ENCODE peak calls at places on chromosomes 13 and 19, in nine cellular contexts. N is fibroblast of lung, Z is lower lobe of right lung, F is dorsolateral prefrontal cortex, T is IMR-90, Q is neuronal stem cell, E is heart right ventricle, P is HCT116, V is RWPE1. S is an unnamed sample.
A peak's percentile ranks its signal among the peaks of the same experiment; 100 is the strongest.

GRCh38 chr19:52028027-52028779 is at the start of gene ZNF614:
- DNase-seq in N (peak; percentile 90), E (peak; percentile 86), Z (peak; percentile 92), T (peak; percentile 86), F (peak; percentile 90), P (peak; percentile 54), V (peak; percentile 82), Q (peak; percentile 79), S (peak; percentile 83)

GRCh38 chr19:39390460-39390758 is 497 bp downstream of the PAF1 start:
- DNase-seq in V (peak; percentile 86), Z (no peak), Q (no peak), T (no peak), E (no peak), N (peak; percentile 9), F (no peak), P (peak; percentile 84), S (peak; percentile 52)

GRCh38 chr13:24145231-24145630 is 15.3 kb upstream of the SPATA13 start:
- DNase-seq in P (no peak), F (no peak), T (no peak), E (no peak), Z (no peak), Q (no peak), V (no peak), N (no peak), S (no peak)

GRCh38 chr13:113411216-113412023 is 41.9 kb downstream of the ADPRHL1 start:
- DNase-seq in Z (peak; percentile 37), F (no peak), Q (no peak), T (peak; percentile 99), P (peak; percentile 84), N (peak; percentile 97), V (peak; percentile 27), E (peak; percentile 75), S (peak; percentile 97)

GRCh38 chr13:33471182-33471581 is 185.6 kb upstream of the STARD13 start:
- DNase-seq in Q (no peak), P (no peak), T (peak; percentile 69), Z (no peak), V (no peak), F (no peak), N (no peak), E (no peak), S (no peak)

GRCh38 chr13:24112791-24113190 is 47.7 kb upstream of the SPATA13 start:
- DNase-seq in T (peak; percentile 48), P (no peak), Q (no peak), Z (no peak), N (no peak), V (no peak), E (no peak), F (no peak), S (peak; percentile 67)

GRCh38 chr19:30029721-30030510 is 87.9 kb downstream of the URI1 start:
- DNase-seq in V (peak; percentile 32), E (no peak), Z (no peak), F (no peak), Q (no peak), P (peak; percentile 2), N (peak; percentile 4), T (peak; percentile 56), S (peak; percentile 86)

GRCh38 chr13:38688674-38689073 is 1.8 kb downstream of the FREM2 start:
- DNase-seq in E (no peak), P (no peak), Z (no peak), N (no peak), Q (no peak), F (no peak), V (no peak), T (no peak), S (no peak)

GRCh38 chr13:94712287-94712811 is at the start of gene SOX21:
- DNase-seq in V (no peak), P (no peak), E (no peak), Q (no peak), T (no peak), N (peak; percentile 39), F (no peak), Z (no peak), S (no peak)

GRCh38 chr13:27783111-27783510 is 9.2 kb upstream of the GSX1 start:
- DNase-seq in Q (no peak), V (peak; percentile 15), N (peak; percentile 19), F (peak; percentile 54), T (peak; percentile 8), E (no peak), Z (no peak), P (no peak), S (no peak)

GRCh38 chr19:49473868-49474544 is at the start of gene FLT3LG:
- DNase-seq in V (peak; percentile 81), Z (peak; percentile 86), P (no peak), F (peak; percentile 46), E (peak; percentile 82), T (peak; percentile 69), N (peak; percentile 78), Q (no peak), S (no peak)

GRCh38 chr13:112692104-112692503 is 2.3 kb downstream of the ATP11A start:
- DNase-seq in N (no peak), Q (no peak), Z (no peak), T (no peak), V (no peak), P (no peak), E (no peak), F (no peak), S (no peak)

DNA sequence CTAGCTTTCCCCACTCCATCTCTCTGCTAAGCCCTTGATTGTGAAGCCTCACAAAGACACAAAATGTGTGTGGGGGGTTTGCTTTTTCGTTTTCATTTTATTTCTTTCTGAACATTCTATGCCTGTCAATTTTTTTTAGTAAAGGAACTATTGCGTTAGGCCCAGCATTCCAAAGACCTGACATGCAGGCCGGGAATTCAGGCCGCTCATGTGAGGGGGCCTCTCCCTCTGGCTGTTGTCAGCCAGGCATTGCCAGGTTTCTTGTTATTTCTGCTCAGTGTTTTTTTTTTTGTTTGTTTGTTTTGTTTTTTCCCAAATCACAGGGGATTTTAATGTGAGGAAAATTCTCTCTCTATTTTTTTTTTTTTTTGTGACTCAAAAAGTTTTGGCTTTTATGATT is 10.3 kb upstream of the MEDAG start:
- DNase-seq in P (no peak), T (peak; percentile 92), Z (no peak), Q (no peak), N (peak; percentile 91), V (peak; percentile 56), E (peak; percentile 36), F (no peak), S (peak; percentile 88)
- H3K27ac ChIP-seq in P (no peak overlapping the region), T (peak overlapping the region; percentile 98), Z (no peak overlapping the region), Q (no peak overlapping the region), N (peak overlapping the region; percentile 86), V (no peak overlapping the region), E (no peak overlapping the region), F (no peak overlapping the region), S (peak overlapping the region; percentile 86)

GRCh38 chr13:99982741-99983400 is 1.3 kb downstream of the ZIC2 start:
- DNase-seq in P (no peak), F (no peak), E (no peak), Z (no peak), V (no peak), T (no peak), N (no peak), Q (no peak), S (no peak)

GRCh38 chr13:99984463-99985242 is 3.1 kb downstream of the ZIC2 start:
- DNase-seq in Q (no peak), Z (no peak), F (no peak), N (no peak), V (no peak), T (no peak), E (no peak), P (no peak), S (no peak)

GRCh38 chr13:99984134-99984462 is 2.5 kb downstream of the ZIC2 start:
- DNase-seq in T (no peak), Z (no peak), F (no peak), Q (no peak), N (no peak), E (no peak), V (no peak), P (no peak), S (no peak)

GRCh38 chr13:99982021-99982740 is 597 bp downstream of the ZIC2 start:
- DNase-seq in F (no peak), E (no peak), Z (no peak), P (no peak), V (no peak), Q (no peak), N (no peak), T (no peak), S (no peak)

DNA sequence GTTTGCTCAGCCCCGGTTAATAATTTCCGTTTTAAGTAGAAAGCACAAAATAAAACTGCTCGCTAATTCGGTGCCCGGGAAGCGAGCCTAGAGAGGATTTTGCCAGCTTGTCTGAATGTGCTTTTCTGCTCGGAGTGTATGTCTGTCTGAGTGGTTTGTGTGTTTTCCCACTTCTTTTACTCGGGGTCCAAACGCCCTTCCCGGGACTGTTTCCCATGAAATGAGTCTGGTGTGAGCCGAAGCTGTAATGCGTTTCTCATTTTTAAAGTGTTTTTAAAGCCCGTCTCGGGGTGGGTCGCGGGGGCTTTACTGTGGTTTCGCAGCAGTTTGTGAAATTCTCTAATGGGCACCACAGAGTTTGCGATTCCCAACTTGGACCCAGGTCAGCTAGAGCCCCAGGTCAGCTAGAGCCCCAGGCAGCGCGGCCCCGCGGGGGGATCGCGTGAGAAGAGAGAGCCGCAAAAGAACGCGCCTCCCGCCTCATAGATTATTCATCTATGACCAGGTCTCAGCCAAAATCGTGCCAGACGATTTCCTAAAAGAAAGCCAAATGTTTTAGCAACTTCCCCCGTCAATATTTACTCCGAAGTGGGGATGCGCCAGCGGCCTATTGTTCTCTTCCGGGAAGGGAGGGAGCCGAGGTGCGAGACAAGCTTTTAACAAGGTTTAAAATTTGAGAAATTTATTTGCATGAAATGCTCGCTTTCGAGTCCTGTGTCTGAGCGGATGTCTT is 2.0 kb downstream of the ZIC2 start:
- DNase-seq in T (no peak), P (no peak), V (no peak), F (no peak), E (no peak), N (no peak), Q (no peak), Z (no peak), S (no peak)
- H3K27ac ChIP-seq in T (no peak overlapping the region), P (peak overlapping the region; percentile 100), V (no peak overlapping the region), F (peak overlapping the region; percentile 58), E (no peak overlapping the region), N (no peak overlapping the region), Q (peak overlapping the region; percentile 99), Z (no peak overlapping the region), S (peak overlapping the region; percentile 68)

DNA sequence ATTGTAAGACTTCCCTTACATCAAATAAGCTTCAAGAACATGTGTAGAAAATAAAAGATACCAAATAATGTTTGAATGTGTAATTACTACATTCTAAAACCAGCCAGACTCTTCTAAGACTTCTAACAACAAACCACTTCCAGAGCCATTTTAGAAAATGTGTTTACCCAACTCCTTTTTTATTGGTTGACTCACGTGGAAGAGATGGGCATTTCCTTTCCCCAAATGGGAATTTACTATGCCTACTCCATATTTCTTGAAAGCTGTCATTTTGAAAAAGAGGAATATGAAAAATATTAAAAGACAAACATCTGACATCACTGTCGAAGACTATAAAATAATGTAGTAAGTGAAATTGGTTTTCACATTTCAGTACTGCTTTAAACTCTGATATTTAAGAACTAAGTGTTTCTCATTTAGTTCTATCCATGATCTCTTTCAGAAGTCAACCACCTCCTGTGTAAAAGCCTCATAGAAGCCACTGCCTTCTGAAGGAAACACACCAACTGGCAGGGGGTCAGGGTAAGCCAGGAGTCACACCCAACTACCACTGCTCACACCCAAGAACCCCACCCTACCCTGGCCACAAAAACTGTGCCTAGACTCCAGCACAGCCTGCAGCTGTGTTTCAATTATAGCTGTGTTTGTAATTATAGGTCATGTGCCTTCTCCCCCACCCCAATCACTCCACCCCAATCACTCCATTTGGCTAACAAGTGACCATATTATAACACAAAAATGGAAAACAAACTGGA is 86.8 kb downstream of the UBL3 start:
- DNase-seq in E (no peak), P (no peak), F (no peak), T (no peak), V (no peak), Q (no peak), Z (no peak), N (no peak), S (no peak)
- H3K27ac ChIP-seq in E (no peak overlapping the region), P (no peak overlapping the region), F (no peak overlapping the region), T (no peak overlapping the region), V (no peak overlapping the region), Q (no peak overlapping the region), Z (no peak overlapping the region), N (no peak overlapping the region), S (no peak overlapping the region)

GRCh38 chr19:43439183-43440063 is 24.7 kb downstream of the TEX101 start:
- DNase-seq in Z (no peak), F (no peak), P (peak; percentile 38), E (no peak), Q (no peak), T (no peak), V (peak; percentile 61), N (peak; percentile 35), S (peak; percentile 16)
- H3K27ac ChIP-seq in Z (peak overlapping the region; percentile 12), F (no peak overlapping the region), P (no peak overlapping the region), E (no peak overlapping the region), Q (no peak overlapping the region), T (no peak overlapping the region), V (peak overlapping the region; percentile 83), N (no peak overlapping the region), S (no peak overlapping the region)